ENCODE peak calls at places on chromosomes 7 and 10, in eight cellular contexts. R, J, A, F, C, Z, I and D are unnamed samples.

GRCh38 chr7:26655761-26656160 is 208.6 kb downstream of the SKAP2 start:
- DNase-seq in J (no peak), Z (no peak), R (no peak), I (no peak), C (no peak), F (no peak), A (no peak), D (no peak)

GRCh38 chr10:21021843-21022594 is 124.9 kb upstream of the NEBL start:
- DNase-seq in C (no peak), Z (no peak), I (no peak), A (no peak), F (no peak), J (peak; percentile 22), R (no peak), D (no peak)

GRCh38 chr10:125555267-125555666 is 127.7 kb downstream of the TEX36 start:
- DNase-seq in J (no peak), R (no peak), C (no peak), I (no peak), F (no peak), A (no peak), Z (no peak), D (no peak)

GRCh38 chr7:57203161-57203791 is 71.0 kb upstream of the ZNF479 start:
- DNase-seq in J (no peak), F (no peak), I (no peak), Z (no peak), R (no peak), A (no peak), C (no peak), D (no peak)

GRCh38 chr10:77441541-77442175 is 195.9 kb downstream of the KCNMA1 start:
- DNase-seq in I (no peak), R (no peak), J (no peak), C (no peak), F (no peak), Z (no peak), A (no peak), D (no peak)

GRCh38 chr10:124974131-124974530 is 32.2 kb downstream of the ZRANB1 start:
- DNase-seq in R (no peak), A (no peak), F (no peak), J (no peak), C (no peak), I (no peak), Z (no peak), D (no peak)

GRCh38 chr10:71755179-71755879 is 18.0 kb downstream of the VSIR start:
- DNase-seq in C (peak; percentile 14), F (no peak), R (no peak), I (no peak), A (no peak), Z (no peak), J (no peak), D (no peak)

GRCh38 chr7:106260136-106260561 is 24.6 kb downstream of the NAMPT start:
- DNase-seq in Z (no peak), I (no peak), A (no peak), R (no peak), J (no peak), C (no peak), F (no peak), D (no peak)

GRCh38 chr10:69344591-69345244 is 66.4 kb downstream of the HK1 start:
- DNase-seq in C (no peak), J (no peak), Z (peak; percentile 77), F (no peak), R (no peak), I (peak; percentile 28), A (no peak), D (no peak)

GRCh38 chr7:111274882-111275281 is 184.0 kb downstream of the LRRN3 start:
- DNase-seq in F (peak; percentile 4), C (no peak), I (no peak), R (peak; percentile 43), A (no peak), J (no peak), Z (no peak), D (no peak)

GRCh38 chr10:60032723-60033122 is 126.4 kb upstream of the CCDC6 start:
- DNase-seq in Z (peak; percentile 92), C (no peak), I (peak; percentile 23), F (peak; percentile 56), R (peak; percentile 36), J (peak; percentile 35), A (no peak), D (peak; percentile 67)

GRCh38 chr10:69087600-69088470 is at the start of gene SRGN:
- DNase-seq in J (peak; percentile 46), R (peak; percentile 62), F (peak; percentile 92), A (peak; percentile 60), Z (peak; percentile 99), I (peak; percentile 97), C (peak; percentile 64), D (peak; percentile 65)

GRCh38 chr10:59108886-59109288 is 67.6 kb upstream of the PHYHIPL start:
- DNase-seq in Z (no peak), C (no peak), R (no peak), J (no peak), I (no peak), F (no peak), A (no peak), D (no peak)

GRCh38 chr7:75650671-75651070 is 88.1 kb downstream of the HIP1 start:
- DNase-seq in F (peak; percentile 92), C (peak; percentile 42), J (no peak), I (no peak), R (no peak), Z (no peak), A (no peak), D (no peak)

GRCh38 chr7:67387851-67388250 is 391.2 kb downstream of the TYW1 start:
- DNase-seq in J (no peak), A (no peak), C (no peak), F (no peak), I (no peak), Z (no peak), R (no peak), D (no peak)

GRCh38 chr10:71191019-71191418 is 21.4 kb upstream of the UNC5B start:
- DNase-seq in C (no peak), R (no peak), I (no peak), A (no peak), J (no peak), Z (no peak), F (no peak), D (no peak)

GRCh38 chr7:151031011-151031410 is 2.8 kb downstream of the ABCB8 start:
- DNase-seq in Z (no peak), A (no peak), J (no peak), I (no peak), R (no peak), C (no peak), F (no peak), D (no peak)

GRCh38 chr7:78417180-78417853 is 618.7 kb downstream of the PHTF2 start:
- DNase-seq in R (no peak), Z (no peak), C (no peak), F (no peak), A (no peak), I (no peak), J (no peak), D (no peak)

GRCh38 chr7:19675816-19676215 is 33.0 kb downstream of the POLR1F start:
- DNase-seq in Z (no peak), C (no peak), F (no peak), J (no peak), I (no peak), A (no peak), R (no peak), D (no peak)

GRCh38 chr10:125091891-125092290 is 68.5 kb downstream of the CTBP2 start:
- DNase-seq in I (no peak), A (no peak), C (no peak), F (no peak), R (no peak), J (no peak), Z (no peak), D (no peak)

GRCh38 chr7:17524746-17525145 is 226.3 kb downstream of the AHR start:
- DNase-seq in J (no peak), A (no peak), F (no peak), R (peak; percentile 65), Z (no peak), C (no peak), I (no peak), D (no peak)

GRCh38 chr7:123355576-123356195 is 155.9 kb upstream of the SLC13A1 start:
- DNase-seq in I (no peak), J (no peak), A (no peak), R (no peak), C (no peak), Z (peak; percentile 8), F (no peak), D (no peak)
- TF ChIP-seq POLR2A in I (no peak), J (no peak), A (no peak), R (no peak), C (no peak), Z (no peak), F (no peak), D (no peak)

DNA sequence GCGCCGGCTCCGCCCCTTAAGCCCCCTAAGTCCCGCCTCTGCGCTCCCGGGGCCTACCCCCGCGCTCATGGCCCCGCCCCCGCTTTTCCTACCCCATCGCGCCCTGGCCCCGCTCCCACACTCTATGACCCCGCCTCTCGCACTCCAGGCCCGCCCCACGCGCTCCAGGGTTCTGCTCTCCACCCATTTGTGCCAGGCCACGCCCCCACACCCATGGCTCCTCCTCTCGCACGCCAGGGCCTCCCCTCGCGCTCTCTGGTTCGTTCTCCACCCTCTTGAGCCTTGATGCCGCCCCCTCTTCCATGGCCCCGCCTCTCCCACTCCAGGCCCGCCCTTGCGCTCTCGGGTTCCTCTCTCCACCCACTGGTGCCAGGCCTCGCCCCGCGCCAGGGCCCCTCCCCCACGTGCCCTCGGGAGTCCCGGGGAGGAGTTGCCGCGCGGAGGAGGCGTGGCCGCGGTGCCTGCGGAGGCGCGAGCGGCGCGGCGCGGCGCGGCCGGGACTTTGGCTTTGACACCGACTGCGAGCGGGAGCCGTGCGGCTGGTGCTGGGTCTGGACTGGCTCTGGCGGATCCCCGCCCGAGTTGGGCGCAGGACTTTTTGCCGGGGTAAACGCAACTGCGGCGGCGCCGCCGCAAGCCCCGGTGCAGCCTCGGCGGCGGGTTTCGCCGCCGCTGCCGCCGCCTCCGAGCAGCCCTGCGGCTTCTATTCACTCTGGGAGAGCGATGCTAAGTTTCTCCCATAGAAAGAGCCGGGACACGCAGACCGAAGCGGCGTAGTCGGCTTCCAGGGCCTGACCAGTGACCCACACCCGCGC is at the start of gene EEPD1:
- DNase-seq in R (peak; percentile 99), Z (peak; percentile 100), J (peak; percentile 79), F (peak; percentile 99), I (peak; percentile 87), C (peak; percentile 100), A (peak; percentile 100), D (peak; percentile 100)
- TF ChIP-seq POLR2A in R (no peak), Z (peak; percentile 79), J (peak; percentile 63), F (no peak), I (peak; percentile 40), C (peak; percentile 46), A (peak; percentile 80), D (peak; percentile 96)

DNA sequence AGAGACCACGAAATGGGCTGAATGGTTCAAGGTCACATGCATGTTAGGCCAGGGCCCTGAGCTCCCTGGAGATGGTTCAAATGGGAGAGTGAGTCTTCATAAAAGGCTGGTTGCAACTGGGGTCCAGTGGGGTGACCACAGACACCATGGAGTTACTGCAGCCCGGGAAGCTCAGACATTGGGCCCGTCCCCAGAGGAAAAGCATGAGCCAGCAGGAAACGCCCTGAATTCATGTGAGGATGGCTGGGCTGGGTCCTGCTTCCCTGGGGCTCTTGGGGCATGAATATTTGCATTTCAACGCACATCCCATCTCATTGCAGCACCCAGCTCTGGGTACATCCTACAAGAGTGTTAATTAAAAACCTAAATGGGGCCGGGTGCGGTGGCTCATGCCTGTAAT is 549.0 kb downstream of the TCERG1L start:
- DNase-seq in I (no peak), C (no peak), F (no peak), R (no peak), A (no peak), J (no peak), Z (no peak), D (no peak)
- TF ChIP-seq POLR2A in I (no peak), C (no peak), F (no peak), R (no peak), A (no peak), J (no peak), Z (no peak), D (no peak)

GRCh38 chr10:3110782-3111625 is 43.7 kb downstream of the PFKP start:
- DNase-seq in F (no peak), J (no peak), R (no peak), Z (no peak), I (no peak), C (no peak), A (no peak), D (no peak)
- TF ChIP-seq POLR2A in F (no peak), J (no peak), R (no peak), Z (no peak), I (peak; percentile 19), C (no peak), A (no peak), D (no peak)